ENCODE peak calls at places on chromosomes 1 and 21, in five cellular contexts. One of them, this sample, is unnamed.

GRCh38 chr1:205147191-205147590 is 25.4 kb upstream of the RBBP5 start:
- DNase-seq in keratinocyte: no peak
- DNase-seq in adrenal gland: peak; percentile 61
- DNase-seq in HT1080: peak; percentile 29
- DNase-seq in lower leg skin: no peak
- DNase-seq in this sample: peak; percentile 68

GRCh38 chr1:21622466-21623315 is 46.5 kb downstream of the RAP1GAP start:
- DNase-seq in keratinocyte: no peak
- DNase-seq in adrenal gland: no peak
- DNase-seq in HT1080: no peak
- DNase-seq in lower leg skin: no peak
- DNase-seq in this sample: no peak

GRCh38 chr21:32499249-32500055 is 85.9 kb downstream of the TCP10L start:
- DNase-seq in keratinocyte: no peak
- DNase-seq in adrenal gland: no peak
- DNase-seq in HT1080: peak; percentile 79
- DNase-seq in lower leg skin: no peak
- DNase-seq in this sample: peak; percentile 84

GRCh38 chr21:41507521-41508414 is at the start of gene TMPRSS2:
- DNase-seq in keratinocyte: no peak
- DNase-seq in adrenal gland: no peak
- DNase-seq in HT1080: no peak
- DNase-seq in lower leg skin: no peak
- DNase-seq in this sample: no peak

GRCh38 chr21:27674037-27674436 is 707.1 kb upstream of the ADAMTS5 start:
- DNase-seq in keratinocyte: no peak
- DNase-seq in adrenal gland: no peak
- DNase-seq in HT1080: peak; percentile 68
- DNase-seq in lower leg skin: no peak
- DNase-seq in this sample: peak; percentile 74

GRCh38 chr1:147243228-147243685 is 773 bp downstream of the CHD1L start:
- DNase-seq in keratinocyte: no peak
- DNase-seq in adrenal gland: no peak
- DNase-seq in HT1080: no peak
- DNase-seq in lower leg skin: peak; percentile 21
- DNase-seq in this sample: no peak

GRCh38 chr1:201015551-201016091 is 7.9 kb downstream of the KIF21B start:
- DNase-seq in keratinocyte: no peak
- DNase-seq in adrenal gland: no peak
- DNase-seq in HT1080: peak; percentile 73
- DNase-seq in lower leg skin: no peak
- DNase-seq in this sample: peak; percentile 26

GRCh38 chr1:27203946-27204345 is 30.5 kb upstream of the WDTC1 start:
- DNase-seq in keratinocyte: no peak
- DNase-seq in adrenal gland: no peak
- DNase-seq in HT1080: no peak
- DNase-seq in lower leg skin: no peak
- DNase-seq in this sample: no peak

GRCh38 chr1:109906160-109906838 is 4.3 kb upstream of the CSF1 start:
- DNase-seq in keratinocyte: no peak
- DNase-seq in adrenal gland: no peak
- DNase-seq in HT1080: no peak
- DNase-seq in lower leg skin: no peak
- DNase-seq in this sample: no peak

GRCh38 chr1:2212167-2212541 is 16.0 kb upstream of the SKI start:
- DNase-seq in keratinocyte: no peak
- DNase-seq in adrenal gland: peak; percentile 18
- DNase-seq in HT1080: no peak
- DNase-seq in lower leg skin: no peak
- DNase-seq in this sample: no peak

GRCh38 chr21:32463889-32464300 is 51.4 kb downstream of the EVA1C start:
- DNase-seq in keratinocyte: no peak
- DNase-seq in adrenal gland: peak; percentile 39
- DNase-seq in HT1080: peak; percentile 89
- DNase-seq in lower leg skin: no peak
- DNase-seq in this sample: peak; percentile 95

GRCh38 chr1:173478099-173478555 is 992 bp downstream of the PRDX6 start:
- DNase-seq in keratinocyte: no peak
- DNase-seq in adrenal gland: peak; percentile 88
- DNase-seq in HT1080: peak; percentile 48
- DNase-seq in lower leg skin: peak; percentile 61
- DNase-seq in this sample: peak; percentile 69

GRCh38 chr1:230064283-230064682 is 2.8 kb upstream of the GALNT2 start:
- DNase-seq in keratinocyte: no peak
- DNase-seq in adrenal gland: no peak
- DNase-seq in HT1080: peak; percentile 45
- DNase-seq in lower leg skin: no peak
- DNase-seq in this sample: no peak

GRCh38 chr1:10217748-10218441 is 7.5 kb downstream of the KIF1B start:
- DNase-seq in keratinocyte: no peak
- DNase-seq in adrenal gland: peak; percentile 49
- DNase-seq in HT1080: peak; percentile 23
- DNase-seq in lower leg skin: no peak
- DNase-seq in this sample: peak; percentile 43

GRCh38 chr1:81170721-81171120 is 630.0 kb upstream of the ADGRL2 start:
- DNase-seq in keratinocyte: no peak
- DNase-seq in adrenal gland: no peak
- DNase-seq in HT1080: no peak
- DNase-seq in lower leg skin: no peak
- DNase-seq in this sample: no peak

GRCh38 chr1:93814795-93815737 is 63.9 kb downstream of the DNTTIP2 start:
- DNase-seq in keratinocyte: no peak
- DNase-seq in adrenal gland: no peak
- DNase-seq in HT1080: peak; percentile 77
- DNase-seq in lower leg skin: no peak
- DNase-seq in this sample: no peak

GRCh38 chr1:154999651-155000474 is 2.7 kb upstream of the ZBTB7B start:
- DNase-seq in keratinocyte: no peak
- DNase-seq in adrenal gland: peak; percentile 35
- DNase-seq in HT1080: no peak
- DNase-seq in lower leg skin: no peak
- DNase-seq in this sample: no peak

GRCh38 chr1:28302247-28302646 is 26.6 kb upstream of the MED18 start:
- DNase-seq in keratinocyte: no peak
- DNase-seq in adrenal gland: no peak
- DNase-seq in HT1080: no peak
- DNase-seq in lower leg skin: no peak
- DNase-seq in this sample: no peak

GRCh38 chr1:177469519-177469918 is 298.8 kb downstream of the BRINP2 start:
- DNase-seq in keratinocyte: no peak
- DNase-seq in adrenal gland: no peak
- DNase-seq in HT1080: no peak
- DNase-seq in lower leg skin: no peak
- DNase-seq in this sample: no peak

GRCh38 chr1:153548722-153549695 is at the start of gene S100A3:
- DNase-seq in keratinocyte: no peak
- DNase-seq in adrenal gland: peak; percentile 80
- DNase-seq in HT1080: peak; percentile 92
- DNase-seq in lower leg skin: peak; percentile 78
- DNase-seq in this sample: peak; percentile 92

GRCh38 chr1:194366705-194367104 is 1180.3 kb upstream of the B3GALT2 start:
- DNase-seq in keratinocyte: peak; percentile 15
- DNase-seq in adrenal gland: no peak
- DNase-seq in HT1080: no peak
- DNase-seq in lower leg skin: no peak
- DNase-seq in this sample: no peak

GRCh38 chr1:174358786-174359453 is 88.8 kb upstream of the GPR52 start:
- DNase-seq in keratinocyte: no peak
- DNase-seq in adrenal gland: no peak
- DNase-seq in HT1080: no peak
- DNase-seq in lower leg skin: no peak
- DNase-seq in this sample: no peak

GRCh38 chr1:174324939-174325338 is 122.8 kb upstream of the GPR52 start:
- DNase-seq in keratinocyte: no peak
- DNase-seq in adrenal gland: no peak
- DNase-seq in HT1080: no peak
- DNase-seq in lower leg skin: no peak
- DNase-seq in this sample: no peak

GRCh38 chr1:112957133-112957812 is 1.3 kb upstream of the SLC16A1 start:
- DNase-seq in keratinocyte: no peak
- DNase-seq in adrenal gland: peak; percentile 67
- DNase-seq in HT1080: peak; percentile 92
- DNase-seq in lower leg skin: peak; percentile 19
- DNase-seq in this sample: peak; percentile 89

GRCh38 chr1:112636597-112637256 is 17.1 kb downstream of the CAPZA1 start:
- DNase-seq in keratinocyte: no peak
- DNase-seq in adrenal gland: no peak
- DNase-seq in HT1080: no peak
- DNase-seq in lower leg skin: no peak
- DNase-seq in this sample: no peak

GRCh38 chr1:167136191-167136614 is 42.3 kb downstream of the STYXL2 start:
- DNase-seq in keratinocyte: no peak
- DNase-seq in adrenal gland: no peak
- DNase-seq in HT1080: peak; percentile 72
- DNase-seq in lower leg skin: no peak
- DNase-seq in this sample: peak; percentile 96

GRCh38 chr1:220786337-220787068 is at the start of gene MTARC1:
- DNase-seq in keratinocyte: no peak
- DNase-seq in adrenal gland: peak; percentile 82
- DNase-seq in HT1080: no peak
- DNase-seq in lower leg skin: no peak
- DNase-seq in this sample: peak; percentile 32

GRCh38 chr21:39676054-39676771 is 63.5 kb downstream of the B3GALT5 start:
- DNase-seq in keratinocyte: no peak
- DNase-seq in adrenal gland: no peak
- DNase-seq in HT1080: no peak
- DNase-seq in lower leg skin: no peak
- DNase-seq in this sample: peak; percentile 46

GRCh38 chr1:240169188-240169587 is 77.5 kb downstream of the FMN2 start:
- DNase-seq in keratinocyte: no peak
- DNase-seq in adrenal gland: no peak
- DNase-seq in HT1080: peak; percentile 15
- DNase-seq in lower leg skin: no peak
- DNase-seq in this sample: peak; percentile 15

GRCh38 chr1:112457241-112457640 is 51.5 kb upstream of the WNT2B start:
- DNase-seq in keratinocyte: no peak
- DNase-seq in adrenal gland: no peak
- DNase-seq in HT1080: no peak
- DNase-seq in lower leg skin: no peak
- DNase-seq in this sample: no peak

This sample was measured in RPMI7951.